ENCODE peak calls at places on chromosomes 5 and 9, in four cellular contexts. H is IMR-90, E is SK-N-SH, K is HepG2. J is an unnamed sample.

GRCh38 chr5:147661576-147661975 is 121.0 kb downstream of the JAKMIP2 start:
- DNase-seq in H (no peak), E (no peak), K (no peak), J (no peak)

GRCh38 chr5:107248065-107248695 is 422.6 kb downstream of the EFNA5 start:
- DNase-seq in H (peak), E (peak), K (no peak), J (peak)

GRCh38 chr5:124773291-124774001 is 27.0 kb upstream of the ZNF608 start:
- DNase-seq in H (no peak), E (peak), K (no peak), J (no peak)

GRCh38 chr5:116492016-116492623 is 82.5 kb downstream of the SEMA6A start:
- DNase-seq in H (peak), E (no peak), K (peak), J (no peak)

GRCh38 chr5:69149676-69150010 is 17.3 kb upstream of the CCNB1 start:
- DNase-seq in H (no peak), E (no peak), K (no peak), J (no peak)

GRCh38 chr5:155027993-155028629 is 14.6 kb downstream of the KIF4B start:
- DNase-seq in H (no peak), E (no peak), K (peak), J (no peak)

GRCh38 chr5:82356808-82357671 is 78.9 kb upstream of the RPS23 start:
- DNase-seq in H (peak), E (no peak), K (peak), J (peak)

GRCh38 chr5:10896016-10896415 is 135.0 kb upstream of the DAP start:
- DNase-seq in H (no peak), E (no peak), K (peak), J (no peak)

GRCh38 chr5:1367149-1367548 is 22.2 kb upstream of the CLPTM1L start:
- DNase-seq in H (no peak), E (no peak), K (no peak), J (no peak)

GRCh38 chr9:26062172-26062571 is 383.9 kb upstream of the TUSC1 start:
- DNase-seq in H (no peak), E (no peak), K (no peak), J (no peak)

GRCh38 chr9:135343733-135344522 is 135.7 kb upstream of the PPP1R26 start:
- DNase-seq in H (peak), E (peak), K (peak), J (no peak)

GRCh38 chr5:180492226-180492903 is 1.8 kb upstream of the CNOT6 start:
- DNase-seq in H (no peak), E (no peak), K (no peak), J (no peak)

GRCh38 chr5:165626161-165626560 is 2120.7 kb downstream of the MAT2B start:
- DNase-seq in H (no peak), E (no peak), K (no peak), J (no peak)

GRCh38 chr5:179264053-179264540 is 81.2 kb downstream of the ADAMTS2 start:
- DNase-seq in H (no peak), E (peak), K (no peak), J (no peak)

GRCh38 chr5:118956727-118957126 is 31.6 kb downstream of the DTWD2 start:
- DNase-seq in H (peak), E (peak), K (no peak), J (no peak)

GRCh38 chr9:68895741-68896478 is 118.0 kb downstream of the PRKACG start:
- DNase-seq in H (no peak), E (no peak), K (no peak), J (peak)

GRCh38 chr5:101431201-101431600 is 528.1 kb upstream of the ST8SIA4 start:
- DNase-seq in H (no peak), E (no peak), K (no peak), J (no peak)

GRCh38 chr9:10875752-10876151 is 262.9 kb upstream of the PTPRD start:
- DNase-seq in H (no peak), E (no peak), K (no peak), J (no peak)

GRCh38 chr5:109563692-109564091 is 126.0 kb upstream of the MAN2A1 start:
- DNase-seq in H (no peak), E (no peak), K (no peak), J (no peak)

GRCh38 chr5:53099546-53099945 is 10.0 kb downstream of the MOCS2 start:
- DNase-seq in H (peak), E (no peak), K (peak), J (no peak)

GRCh38 chr5:96031811-96032261 is 70.2 kb upstream of the ELL2 start:
- DNase-seq in H (peak), E (no peak), K (no peak), J (no peak)

GRCh38 chr5:40021007-40021406 is 596.2 kb upstream of the DAB2 start:
- DNase-seq in H (peak), E (no peak), K (no peak), J (no peak)

GRCh38 chr5:56259002-56259511 is 25.9 kb upstream of the ANKRD55 start:
- DNase-seq in H (peak), E (no peak), K (peak), J (peak)

GRCh38 chr5:117657591-117657990 is 1083.0 kb upstream of the SEMA6A start:
- DNase-seq in H (no peak), E (peak), K (no peak), J (no peak)

GRCh38 chr5:176737001-176737745 is 73.2 kb upstream of the UNC5A start:
- DNase-seq in H (no peak), E (peak), K (no peak), J (no peak)

GRCh38 chr9:35903049-35903448 is 3.0 kb upstream of the HRCT1 start:
- DNase-seq in H (peak), E (peak), K (peak), J (no peak)

GRCh38 chr5:113447651-113448050 is 12.9 kb upstream of the TSSK1B start:
- DNase-seq in H (no peak), E (peak), K (peak), J (no peak)

GRCh38 chr9:129773262-129774048 is 20.6 kb upstream of the PTGES start:
- DNase-seq in H (peak), E (no peak), K (peak), J (no peak)

GRCh38 chr9:106405871-106406435 is 457.0 kb upstream of the ZNF462 start:
- DNase-seq in H (no peak), E (no peak), K (no peak), J (no peak)

GRCh38 chr5:142109356-142110045 is 922 bp downstream of the NDFIP1 start:
- DNase-seq in H (peak), E (no peak), K (no peak), J (no peak)

GRCh38 chr9:135166566-135166965 is 79.1 kb downstream of the OLFM1 start:
- DNase-seq in H (no peak), E (no peak), K (no peak), J (no peak)

GRCh38 chr5:31976161-31976560 is 198.0 kb downstream of the GOLPH3 start:
- DNase-seq in H (no peak), E (no peak), K (no peak), J (no peak)

GRCh38 chr5:3324421-3325101 is 271.1 kb upstream of the IRX1 start:
- DNase-seq in H (no peak), E (peak), K (no peak), J (no peak)

DNA sequence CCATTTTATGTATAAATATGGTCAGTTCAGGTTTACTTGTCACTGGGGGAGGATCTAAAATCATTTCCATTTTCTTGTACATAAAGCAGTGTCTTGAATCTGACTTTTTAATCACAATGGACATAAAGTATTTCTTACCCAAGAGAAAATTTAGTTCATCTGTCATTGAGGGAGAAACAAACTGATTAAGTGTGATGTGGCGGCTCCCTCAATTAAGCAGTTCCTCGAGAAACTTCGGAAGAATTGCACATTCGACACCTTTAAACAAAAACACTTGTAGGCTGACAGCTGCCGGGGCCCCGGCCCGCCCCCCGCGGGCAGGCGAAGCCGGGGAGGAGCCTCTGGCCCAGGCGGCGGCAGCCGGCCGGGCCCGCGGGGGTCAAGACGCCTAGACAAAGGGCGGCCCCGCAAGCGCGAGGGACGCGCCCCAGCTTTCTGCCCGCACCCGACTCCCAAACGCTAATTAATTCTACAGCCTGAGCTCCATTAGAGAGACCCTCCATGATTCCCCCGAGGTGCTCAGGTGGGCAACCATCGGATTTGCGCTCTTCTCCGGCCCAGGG is 798 bp downstream of the TRIM36 start:
- DNase-seq in H (no peak), E (peak), K (no peak), J (no peak)
- TF ChIP-seq MXI1 in H (no peak), E (peak), K (no peak), J (no peak)

GRCh38 chr9:132637351-132637750 is 32.4 kb downstream of the DDX31 start:
- DNase-seq in H (no peak), E (no peak), K (no peak), J (no peak)
- TF ChIP-seq MXI1 in H (no peak), E (no peak), K (no peak), J (no peak)

GRCh38 chr9:124870723-124871122 is 8.8 kb downstream of the ARPC5L start:
- DNase-seq in H (no peak), E (no peak), K (no peak), J (no peak)

GRCh38 chr9:124871156-124871561 is 9.2 kb downstream of the ARPC5L start:
- DNase-seq in H (no peak), E (no peak), K (no peak), J (no peak)

GRCh38 chr9:124869986-124870560 is 8.1 kb downstream of the ARPC5L start:
- DNase-seq in H (peak), E (no peak), K (peak), J (peak)

GRCh38 chr9:124868511-124869465 is 6.9 kb downstream of the ARPC5L start:
- DNase-seq in H (peak), E (peak), K (peak), J (no peak)

GRCh38 chr9:124869466-124869985 is 7.6 kb downstream of the ARPC5L start:
- DNase-seq in H (no peak), E (peak), K (no peak), J (no peak)
- TF ChIP-seq MXI1 in H (no peak), E (no peak), K (no peak), J (no peak)

DNA sequence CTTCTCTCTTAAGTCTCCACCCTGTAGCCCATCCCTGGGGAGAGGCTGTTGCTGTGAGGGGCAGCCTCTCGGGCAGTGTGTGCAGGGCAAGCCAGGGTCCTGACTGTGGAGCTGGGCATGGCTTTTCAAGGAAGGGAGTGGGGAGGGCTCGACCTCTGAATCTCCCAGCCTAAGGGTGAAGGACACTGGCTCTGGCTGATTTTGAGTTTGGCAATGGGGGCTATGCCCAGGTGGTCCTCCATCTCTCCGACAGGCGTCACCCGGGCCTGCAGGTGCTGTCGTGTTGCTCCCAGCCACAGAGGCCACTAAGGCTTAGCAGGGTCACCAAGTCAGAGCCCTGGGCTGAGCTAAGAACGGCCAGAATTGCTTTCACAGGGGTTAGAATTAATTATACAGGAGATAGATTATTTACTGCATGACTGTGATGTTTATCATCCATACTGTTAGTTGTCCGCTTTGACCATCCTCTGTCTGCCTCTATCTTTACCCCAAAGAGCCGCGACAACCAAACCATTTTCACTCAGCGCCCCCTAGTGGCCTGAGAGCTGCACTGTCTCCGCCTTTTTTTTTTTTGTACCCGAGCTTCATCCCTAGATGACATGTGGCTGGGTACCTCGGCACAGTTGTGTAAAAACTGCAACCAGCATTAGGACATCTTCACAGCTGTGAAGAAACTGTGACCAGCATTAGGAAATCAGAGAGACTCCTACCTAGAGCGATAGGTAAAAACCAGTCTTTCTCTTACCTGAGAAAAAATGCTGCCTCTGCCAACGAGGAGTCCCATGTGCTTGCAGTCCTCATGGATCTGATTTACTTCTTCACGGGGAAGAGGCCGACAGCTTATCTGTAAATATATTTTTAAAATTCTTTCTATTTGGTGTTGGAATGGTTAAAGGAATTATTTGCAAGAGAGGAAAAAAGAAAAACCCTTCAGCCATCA is 44.5 kb downstream of the AGXT2 start:
- DNase-seq in H (peak), E (peak), K (peak), J (peak)
- TF ChIP-seq MXI1 in H (no peak), E (no peak), K (no peak), J (no peak)

DNA sequence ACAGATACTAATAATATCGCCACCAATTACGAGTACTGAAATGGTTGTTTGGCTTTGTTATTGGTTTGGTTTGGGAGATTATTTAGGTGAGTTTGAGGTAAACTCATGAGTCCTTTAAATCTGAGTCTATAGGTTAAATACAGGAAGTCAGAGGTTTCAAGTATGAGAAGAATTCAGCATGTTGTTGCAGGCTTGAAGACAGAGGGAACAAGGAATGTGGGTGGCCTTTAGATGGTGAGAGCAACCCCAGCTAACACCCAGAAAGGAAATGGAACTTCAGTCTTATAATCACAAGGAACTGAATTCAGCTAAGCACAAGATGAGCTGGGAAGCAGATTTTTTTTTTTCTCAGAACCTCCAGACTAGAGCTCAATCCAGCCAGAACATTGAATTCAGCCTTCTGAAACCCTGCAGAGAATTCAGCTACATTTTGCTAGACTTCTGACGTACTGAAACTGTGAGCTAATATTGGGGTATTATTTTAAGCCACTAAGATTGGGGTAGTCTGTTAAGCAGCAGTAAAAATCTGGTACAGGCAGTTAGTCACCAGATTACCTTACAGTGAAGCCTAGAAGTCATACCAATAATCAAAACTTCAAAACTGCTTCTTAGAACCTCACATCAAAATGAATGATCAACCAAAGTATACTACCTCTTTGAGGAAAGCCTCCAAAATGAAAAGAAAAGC is 216.0 kb upstream of the PUM3 start:
- DNase-seq in H (no peak), E (no peak), K (no peak), J (no peak)
- TF ChIP-seq MXI1 in H (no peak), E (no peak), K (no peak), J (no peak)

GRCh38 chr9:118395415-118395814 is 691.2 kb downstream of the TLR4 start:
- DNase-seq in H (no peak), E (no peak), K (no peak), J (peak)
- TF ChIP-seq MXI1 in H (no peak), E (no peak), K (no peak), J (no peak)

DNA sequence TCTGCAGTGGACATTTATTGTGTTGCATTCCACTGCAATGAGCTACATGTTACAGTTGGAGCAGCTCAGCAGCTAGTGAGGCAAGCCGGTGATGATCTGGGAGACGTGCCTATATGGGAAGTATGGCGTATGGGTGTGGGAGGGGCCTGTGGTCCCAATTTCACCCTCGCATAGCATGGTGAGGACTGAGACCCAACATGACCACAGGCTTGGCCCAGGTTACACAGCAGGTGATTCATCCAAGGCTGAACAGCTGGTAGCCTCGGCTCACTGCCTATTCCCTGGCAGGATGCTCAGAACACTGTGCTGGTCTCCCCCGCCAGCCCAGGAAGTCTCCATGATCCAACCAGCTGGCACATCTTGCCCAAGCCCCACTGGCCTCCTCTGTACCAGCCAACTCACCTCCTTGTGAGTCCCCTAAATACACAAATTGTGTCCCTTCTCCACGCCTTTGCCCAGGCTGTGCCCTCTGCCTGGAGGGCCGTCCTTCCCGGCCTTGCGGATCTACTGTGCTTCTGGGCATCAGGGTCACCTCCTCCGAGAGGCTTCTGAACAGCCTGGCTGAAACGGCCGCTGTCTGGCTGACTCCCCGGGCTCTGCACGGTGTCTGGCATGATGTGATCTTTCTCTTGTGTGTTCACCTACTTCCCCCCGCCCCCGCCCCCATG is 81.4 kb downstream of the NSUN2 start:
- DNase-seq in H (no peak), E (no peak), K (no peak), J (no peak)
- TF ChIP-seq MXI1 in H (no peak), E (no peak), K (no peak), J (no peak)

DNA sequence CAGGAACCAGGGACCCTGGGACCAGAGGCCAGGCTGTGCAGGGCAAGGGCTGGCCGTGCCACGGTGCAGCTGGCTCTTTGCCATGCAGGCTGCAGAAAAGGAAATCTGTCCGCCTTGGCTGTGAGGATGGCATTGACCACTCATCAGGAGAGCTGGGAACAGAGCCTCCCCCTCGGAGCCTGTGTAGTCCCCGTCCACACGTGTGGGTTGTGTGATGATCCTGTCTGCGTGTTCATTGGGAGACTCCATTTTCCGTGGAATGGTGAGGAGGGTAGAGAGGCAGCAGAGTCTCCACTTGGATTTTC is 47.7 kb downstream of the EHMT1 start:
- DNase-seq in H (no peak), E (peak), K (no peak), J (no peak)
- TF ChIP-seq MXI1 in H (no peak), E (no peak), K (no peak), J (no peak)

J was measured in GM12878.